ENCODE peak calls at places on chromosome 12, in four cellular contexts. C is H1, E is HepG2, X is GM12878. O is an unnamed sample. For H3K9me3, the result is how much of the 10 kb centered on the place peaks cover.

GRCh38 chr12:58046281-58046680 is 104.9 kb downstream of the ATP23 start:
- DNase-seq in E (no peak), X (no peak), C (no peak), O (no peak)

GRCh38 chr12:78209851-78210493 is 379.3 kb downstream of the NAV3 start:
- DNase-seq in E (no peak), X (no peak), C (no peak), O (no peak)

GRCh38 chr12:13183621-13184020 is 12.9 kb upstream of the EMP1 start:
- DNase-seq in X (no peak), E (no peak), C (no peak), O (no peak)

GRCh38 chr12:70258605-70259403 is 15.6 kb downstream of the CNOT2 start:
- DNase-seq in X (no peak), C (no peak), E (peak), O (no peak)

GRCh38 chr12:77947326-77947725 is 116.6 kb downstream of the NAV3 start:
- DNase-seq in E (no peak), C (no peak), X (no peak), O (no peak)

GRCh38 chr12:28057856-28058615 is 85.5 kb upstream of the PTHLH start:
- DNase-seq in X (peak), E (no peak), C (no peak), O (no peak)

GRCh38 chr12:56987551-56988053 is 18.7 kb downstream of the ZBTB39 start:
- DNase-seq in C (peak), E (peak), X (no peak), O (peak)

GRCh38 chr12:52229836-52230343 is 3.2 kb upstream of the KRT7 start:
- DNase-seq in C (no peak), E (no peak), X (no peak), O (no peak)

GRCh38 chr12:120630139-120630895 is 10.1 kb upstream of the CABP1 start:
- DNase-seq in C (no peak), E (no peak), X (no peak), O (no peak)

GRCh38 chr12:93135286-93136239 is 206.5 kb upstream of the EEA1 start:
- DNase-seq in E (peak), C (no peak), X (no peak), O (no peak)

GRCh38 chr12:124646385-124647230 is 79.2 kb upstream of the NCOR2 start:
- DNase-seq in C (no peak), E (no peak), X (peak), O (no peak)

GRCh38 chr12:129672110-129672509 is 231.7 kb downstream of the TMEM132D start:
- DNase-seq in E (no peak), X (no peak), C (no peak), O (no peak)

GRCh38 chr12:96258451-96258933 is 64.3 kb downstream of the ELK3 start:
- DNase-seq in E (no peak), C (no peak), X (no peak), O (no peak)

GRCh38 chr12:95205685-95206084 is 11.6 kb downstream of the FGD6 start:
- DNase-seq in X (no peak), E (no peak), C (no peak), O (no peak)

GRCh38 chr12:45498645-45499044 is 230.9 kb upstream of the ARID2 start:
- DNase-seq in X (no peak), C (no peak), E (no peak), O (no peak)

GRCh38 chr12:46843811-46844210 is 18.0 kb upstream of the SLC38A4 start:
- DNase-seq in X (no peak), E (no peak), C (no peak), O (no peak)

GRCh38 chr12:34604227-34604626 is 581.9 kb downstream of the ALG10 start:
- DNase-seq in C (no peak), E (no peak), X (no peak), O (no peak)
- H3K9me3 ChIP-seq in C (half or more), E (half or more), X (under half), O (under half)

GRCh38 chr12:65605019-65605418 is 219.3 kb upstream of the HMGA2 start:
- DNase-seq in E (no peak), C (no peak), X (no peak), O (no peak)

GRCh38 chr12:65606008-65606766 is 218.1 kb upstream of the HMGA2 start:
- DNase-seq in E (no peak), X (no peak), C (no peak), O (no peak)

GRCh38 chr12:65603428-65604351 is 220.6 kb upstream of the HMGA2 start:
- DNase-seq in C (no peak), X (no peak), E (no peak), O (no peak)

GRCh38 chr12:65602191-65602578 is 222.1 kb upstream of the HMGA2 start:
- DNase-seq in X (no peak), C (no peak), E (no peak), O (no peak)

GRCh38 chr12:65602579-65603295 is 221.5 kb upstream of the HMGA2 start:
- DNase-seq in C (peak), X (no peak), E (peak), O (peak)
- TF ChIP-seq SUZ12 in C (no peak), X (no peak), E (no peak), O (no peak)

GRCh38 chr12:111756196-111756595 is 10.5 kb upstream of the ALDH2 start:
- DNase-seq in E (no peak), X (no peak), C (no peak), O (no peak)

GRCh38 chr12:111753144-111753881 is 13.4 kb upstream of the ALDH2 start:
- DNase-seq in C (no peak), X (no peak), E (peak), O (peak)

GRCh38 chr12:111757361-111758119 is 9.2 kb upstream of the ALDH2 start:
- DNase-seq in E (no peak), C (no peak), X (no peak), O (no peak)

GRCh38 chr12:111756681-111757080 is 10.1 kb upstream of the ALDH2 start:
- DNase-seq in X (no peak), C (no peak), E (no peak), O (no peak)

DNA sequence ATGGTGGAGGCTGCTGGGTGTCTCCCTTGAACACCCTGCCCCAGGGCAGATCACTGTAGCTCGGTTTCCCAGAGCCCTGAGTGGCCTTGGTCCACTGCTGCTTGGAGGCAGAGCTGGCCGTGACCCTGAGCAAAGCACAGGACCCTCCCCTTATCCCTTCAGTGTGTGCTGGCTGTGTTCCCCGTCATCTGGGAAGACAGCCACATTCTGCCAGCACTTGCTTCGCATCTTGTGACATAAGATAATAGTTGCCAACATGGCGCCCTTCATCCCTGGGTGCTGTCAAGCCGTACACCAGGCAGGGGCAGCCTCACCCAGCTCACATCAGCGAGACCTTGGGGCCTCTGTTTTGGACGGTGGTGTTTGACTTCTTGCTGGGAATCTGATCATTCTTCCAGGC is 12.1 kb upstream of the ALDH2 start:
- DNase-seq in X (no peak), E (no peak), C (no peak), O (no peak)
- H3K9ac ChIP-seq in X (no peak), E (no peak), C (no peak), O (no peak)

DNA sequence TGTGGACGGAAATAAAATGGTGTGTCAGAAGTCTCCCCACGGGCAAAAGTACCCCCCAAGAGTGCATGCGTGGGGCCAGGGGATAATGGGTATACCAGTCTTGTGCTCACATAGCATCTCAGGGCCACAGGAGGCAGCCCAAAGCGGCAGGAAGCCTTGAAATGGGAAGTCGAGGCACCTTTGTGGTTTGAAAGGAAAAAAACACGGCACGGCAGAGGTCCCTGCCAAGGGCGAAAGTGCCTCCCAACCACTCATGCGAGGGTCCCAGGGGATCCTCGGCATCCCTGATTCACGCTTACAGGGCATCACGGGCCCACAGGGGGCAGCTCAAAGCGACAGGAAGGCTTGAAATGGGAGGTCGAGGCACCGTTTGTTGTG is 583.2 kb downstream of the ALG10 start:
- DNase-seq in C (no peak), X (no peak), E (no peak), O (no peak)
- H3K9me3 ChIP-seq in C (half or more), X (under half), E (half or more), O (under half)